ENCODE peak calls at places on chromosomes 11 and 22, in four cellular contexts. One of them, this sample, is unnamed.

GRCh38 chr11:119643878-119644225 is 85.1 kb downstream of the NECTIN1 start:
- DNase-seq in T-helper 1 cell: no peak
- DNase-seq in KG1: no peak
- DNase-seq in NCI-H1092: no peak
- DNase-seq in this sample: no peak

GRCh38 chr22:47457021-47457420 is 694.6 kb downstream of the TBC1D22A start:
- DNase-seq in T-helper 1 cell: no peak
- DNase-seq in NCI-H1092: no peak
- DNase-seq in KG1: no peak
- DNase-seq in this sample: no peak

GRCh38 chr11:103091024-103091423 is 936 bp downstream of the DCUN1D5 start:
- DNase-seq in T-helper 1 cell: no peak
- DNase-seq in KG1: peak; percentile 31
- DNase-seq in NCI-H1092: no peak
- DNase-seq in this sample: no peak

GRCh38 chr11:23314162-23314561 is 453.9 kb upstream of the CCDC179 start:
- DNase-seq in NCI-H1092: no peak
- DNase-seq in KG1: no peak
- DNase-seq in T-helper 1 cell: no peak
- DNase-seq in this sample: no peak

GRCh38 chr11:119666463-119667131 is 62.4 kb downstream of the NECTIN1 start:
- DNase-seq in KG1: peak; percentile 38
- DNase-seq in NCI-H1092: peak; percentile 43
- DNase-seq in T-helper 1 cell: peak; percentile 33
- DNase-seq in this sample: peak; percentile 4

GRCh38 chr11:118619444-118620205 is 12.2 kb downstream of the PHLDB1 start:
- DNase-seq in NCI-H1092: no peak
- DNase-seq in KG1: no peak
- DNase-seq in T-helper 1 cell: no peak
- DNase-seq in this sample: no peak

GRCh38 chr22:22156716-22157499 is 87.7 kb upstream of the VPREB1 start:
- DNase-seq in NCI-H1092: peak; percentile 72
- DNase-seq in T-helper 1 cell: peak; percentile 41
- DNase-seq in KG1: peak; percentile 28
- DNase-seq in this sample: peak; percentile 18

GRCh38 chr11:67410369-67410831 is 5.1 kb upstream of the CARNS1 start:
- DNase-seq in T-helper 1 cell: no peak
- DNase-seq in KG1: no peak
- DNase-seq in NCI-H1092: no peak
- DNase-seq in this sample: no peak

GRCh38 chr11:94557992-94558391 is 9.2 kb upstream of the PIWIL4 start:
- DNase-seq in NCI-H1092: no peak
- DNase-seq in KG1: no peak
- DNase-seq in T-helper 1 cell: no peak
- DNase-seq in this sample: no peak

GRCh38 chr22:45163074-45163416 is 680 bp upstream of the NUP50 start:
- DNase-seq in T-helper 1 cell: no peak
- DNase-seq in KG1: no peak
- DNase-seq in NCI-H1092: no peak
- DNase-seq in this sample: no peak